ENCODE peak calls at places on chromosomes 2 and 18, in six cellular contexts. Q is SK-N-SH, L is fibroblast of lung, N is psoas muscle, V is breast epithelium, A is GM23338. J is an unnamed sample.
A peak's percentile ranks its signal among the peaks of the same experiment; 100 is the strongest.

GRCh38 chr2:220279840-220280239 is 652.4 kb downstream of the SLC4A3 start:
- DNase-seq in Q (no peak), A (no peak), L (peak; percentile 73), V (no peak), N (no peak), J (no peak)

GRCh38 chr2:231640646-231641111 is 48.0 kb downstream of the TEX44 start:
- DNase-seq in Q (no peak), A (peak; percentile 43), N (peak; percentile 59), L (peak; percentile 35), V (peak; percentile 69), J (no peak)

GRCh38 chr2:150653351-150653750 is 165.9 kb upstream of the RND3 start:
- DNase-seq in N (no peak), Q (no peak), V (no peak), A (no peak), L (no peak), J (no peak)

GRCh38 chr2:105032476-105032875 is 5.4 kb upstream of the MRPS9 start:
- DNase-seq in V (no peak), A (no peak), Q (no peak), N (no peak), L (no peak), J (no peak)

GRCh38 chr2:99278793-99279291 is 22.2 kb downstream of the LYG1 start:
- DNase-seq in V (no peak), Q (no peak), L (peak; percentile 96), A (no peak), N (no peak), J (no peak)

GRCh38 chr2:43312751-43313641 is 86.6 kb upstream of the ZFP36L2 start:
- DNase-seq in Q (peak; percentile 49), N (no peak), A (peak; percentile 15), L (peak; percentile 85), V (no peak), J (peak; percentile 69)

GRCh38 chr2:23688486-23689130 is 238.3 kb downstream of the ATAD2B start:
- DNase-seq in A (no peak), Q (no peak), V (no peak), L (no peak), N (peak; percentile 2), J (no peak)

GRCh38 chr2:32838418-32838817 is 108.3 kb upstream of the LTBP1 start:
- DNase-seq in Q (no peak), L (no peak), A (no peak), N (no peak), V (no peak), J (no peak)

GRCh38 chr18:76421291-76422078 is 73.6 kb downstream of the ZNF516 start:
- DNase-seq in N (no peak), V (no peak), A (no peak), Q (no peak), L (peak; percentile 23), J (no peak)

GRCh38 chr2:146981921-146982320 is 862.9 kb upstream of the ACVR2A start:
- DNase-seq in Q (no peak), A (no peak), L (peak; percentile 91), N (no peak), V (no peak), J (no peak)

DNA sequence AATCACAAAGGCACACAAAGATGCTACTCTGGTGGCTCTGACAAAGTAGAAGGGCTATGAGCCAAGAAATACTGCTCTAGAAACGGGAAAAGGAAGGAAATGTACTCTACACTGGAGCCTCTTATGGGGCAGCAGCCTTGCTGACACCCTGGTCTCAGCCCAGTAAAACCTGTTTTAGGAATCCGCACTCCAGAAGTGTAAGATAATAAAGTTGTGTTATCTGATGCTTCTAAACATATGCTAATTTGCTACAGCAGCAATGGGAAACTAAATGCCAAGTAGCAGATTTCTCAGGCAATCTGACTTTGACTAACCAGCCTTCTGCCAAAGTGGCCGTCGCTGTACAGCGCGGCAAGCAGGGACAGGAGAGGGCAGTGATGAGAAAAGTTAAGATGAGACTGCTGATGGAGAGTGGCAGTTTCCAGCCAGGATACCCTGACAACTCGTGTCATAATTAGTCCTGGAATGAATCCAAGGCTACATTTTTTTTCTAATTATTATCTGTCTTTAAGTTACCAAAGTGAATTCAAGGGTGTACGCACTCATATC is 99.0 kb downstream of the NETO1 start:
- DNase-seq in A (peak; percentile 8), N (no peak), L (no peak), V (no peak), Q (no peak), J (no peak)
- TF ChIP-seq CTCF in A (no peak), N (no peak), L (no peak), V (no peak), Q (no peak), J (no peak)

DNA sequence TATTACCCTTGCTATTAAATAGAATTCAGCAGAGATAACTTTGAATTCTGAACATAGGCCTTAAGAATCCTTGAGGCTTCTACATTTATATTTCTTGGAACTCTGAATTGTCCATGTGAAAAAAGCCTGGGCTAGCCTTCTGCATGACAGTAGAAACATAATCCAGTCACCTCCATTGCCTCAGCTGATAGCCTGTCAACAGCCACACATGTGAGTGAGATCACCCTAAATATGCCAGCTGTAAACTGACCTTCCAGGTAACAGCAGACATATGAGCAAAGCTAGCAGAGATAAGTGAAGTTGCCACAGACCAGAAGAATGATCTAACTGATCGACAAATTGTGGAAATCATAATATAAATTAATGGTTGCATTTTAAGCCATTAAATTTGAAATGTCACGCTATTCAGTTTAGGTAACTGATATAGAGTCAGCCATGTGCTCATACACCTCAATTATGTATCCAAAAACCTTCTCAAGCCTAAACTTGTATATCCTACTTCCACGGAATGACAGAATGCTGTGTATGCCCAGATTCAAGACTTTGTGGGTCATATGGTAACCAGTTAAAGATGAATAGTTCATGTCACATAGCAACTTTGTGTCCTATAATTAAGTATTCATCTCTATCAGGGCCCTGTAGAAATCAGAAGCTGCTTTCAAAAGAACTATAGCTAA is 48.1 kb upstream of the SETBP1 start:
- DNase-seq in L (no peak), V (no peak), Q (no peak), N (no peak), A (no peak), J (no peak)
- H3K4me1 ChIP-seq in L (no peaks in the 10 kb centered on the region), V (no peaks in the 10 kb centered on the region), Q (peaks cover 1% of the 10 kb centered on the region), N (peaks cover 3% of the 10 kb centered on the region), A (no peaks in the 10 kb centered on the region), J (no peaks in the 10 kb centered on the region)

GRCh38 chr18:8721716-8722115 is 16.4 kb downstream of the MTCL1 start:
- DNase-seq in A (peak; percentile 42), V (no peak), L (peak; percentile 74), N (no peak), Q (no peak), J (no peak)
- H3K36me3 ChIP-seq in A (no peaks in the 10 kb centered on the region), V (no peaks in the 10 kb centered on the region), L (peaks cover 7% of the 10 kb centered on the region), N (no peaks in the 10 kb centered on the region), Q (peaks cover 41% of the 10 kb centered on the region), J (no peaks in the 10 kb centered on the region)

DNA sequence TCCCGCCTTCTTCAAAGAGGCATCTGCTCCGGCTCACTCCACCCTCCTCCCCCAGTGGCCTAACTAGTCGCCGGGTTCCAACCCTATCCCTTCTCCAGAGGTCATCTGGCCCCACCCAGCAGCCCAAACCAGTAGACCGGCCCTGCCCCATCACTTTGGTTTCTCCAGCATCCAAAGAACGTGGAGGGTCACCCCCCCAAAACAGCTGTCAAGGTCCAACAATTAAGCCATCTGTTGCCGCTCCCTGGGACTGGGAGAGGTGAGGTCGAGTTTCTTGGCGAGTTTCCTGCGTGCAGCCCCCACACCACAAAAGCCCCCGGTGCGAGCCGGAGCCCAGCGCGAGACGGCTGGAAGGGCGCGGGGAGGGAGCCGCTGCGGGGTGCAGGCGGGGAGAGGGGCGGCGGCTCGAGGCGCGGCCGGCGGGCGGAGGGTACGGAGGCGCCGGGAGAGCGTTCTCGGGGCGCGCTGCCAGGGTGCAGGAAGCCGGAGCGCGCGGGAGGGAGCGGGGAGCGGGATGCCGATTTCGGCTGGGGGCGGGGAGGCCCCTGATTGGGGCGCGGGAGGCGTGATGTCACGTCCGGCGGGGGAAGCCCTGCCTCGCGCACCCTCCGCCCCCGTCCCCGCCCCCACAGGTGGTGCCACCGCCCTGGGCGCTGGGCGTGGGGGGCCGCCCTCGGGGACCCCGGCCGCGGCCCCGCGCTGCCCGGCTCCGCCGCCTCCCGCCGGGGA is 571 bp upstream of the GPC1 start:
- DNase-seq in L (peak; percentile 88), V (peak; percentile 83), Q (peak; percentile 99), A (peak; percentile 96), N (peak; percentile 96), J (peak; percentile 94)
- TF ChIP-seq CTCF in L (no peak), V (no peak), Q (no peak), A (no peak), N (no peak), J (no peak)

DNA sequence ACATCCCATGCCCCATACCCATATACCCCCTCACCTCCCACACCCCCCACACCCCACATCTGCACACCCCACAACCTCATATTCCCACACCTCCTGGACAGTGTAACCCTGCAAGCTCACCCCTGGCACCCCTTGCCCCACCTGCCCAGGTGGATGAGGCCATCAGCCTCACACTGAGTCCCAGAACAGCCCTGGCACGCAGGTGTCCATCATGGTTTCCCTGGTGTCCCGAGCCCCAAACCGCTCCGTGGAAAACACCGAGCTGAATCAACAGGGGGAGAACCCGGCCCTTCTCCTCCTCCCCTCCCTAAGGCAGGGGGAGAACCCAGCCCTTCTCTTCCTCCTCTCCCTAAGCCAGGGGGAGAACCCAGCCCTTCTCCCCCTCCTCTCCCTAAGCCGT is 415.6 kb upstream of the SALL3 start:
- DNase-seq in V (no peak), A (no peak), L (no peak), N (no peak), Q (no peak), J (no peak)
- H3K4me1 ChIP-seq in V (no peaks in the 10 kb centered on the region), A (no peaks in the 10 kb centered on the region), L (no peaks in the 10 kb centered on the region), N (no peaks in the 10 kb centered on the region), Q (no peaks in the 10 kb centered on the region), J (no peaks in the 10 kb centered on the region)

GRCh38 chr18:63421514-63421913 is 762 bp downstream of the VPS4B start:
- DNase-seq in L (peak; percentile 24), V (no peak), N (no peak), A (no peak), Q (no peak), J (no peak)
- H3K36me3 ChIP-seq in L (no peaks in the 10 kb centered on the region), V (no peaks in the 10 kb centered on the region), N (peaks cover 4% of the 10 kb centered on the region), A (peaks cover 10% of the 10 kb centered on the region), Q (peaks cover 24% of the 10 kb centered on the region), J (no peaks in the 10 kb centered on the region)

DNA sequence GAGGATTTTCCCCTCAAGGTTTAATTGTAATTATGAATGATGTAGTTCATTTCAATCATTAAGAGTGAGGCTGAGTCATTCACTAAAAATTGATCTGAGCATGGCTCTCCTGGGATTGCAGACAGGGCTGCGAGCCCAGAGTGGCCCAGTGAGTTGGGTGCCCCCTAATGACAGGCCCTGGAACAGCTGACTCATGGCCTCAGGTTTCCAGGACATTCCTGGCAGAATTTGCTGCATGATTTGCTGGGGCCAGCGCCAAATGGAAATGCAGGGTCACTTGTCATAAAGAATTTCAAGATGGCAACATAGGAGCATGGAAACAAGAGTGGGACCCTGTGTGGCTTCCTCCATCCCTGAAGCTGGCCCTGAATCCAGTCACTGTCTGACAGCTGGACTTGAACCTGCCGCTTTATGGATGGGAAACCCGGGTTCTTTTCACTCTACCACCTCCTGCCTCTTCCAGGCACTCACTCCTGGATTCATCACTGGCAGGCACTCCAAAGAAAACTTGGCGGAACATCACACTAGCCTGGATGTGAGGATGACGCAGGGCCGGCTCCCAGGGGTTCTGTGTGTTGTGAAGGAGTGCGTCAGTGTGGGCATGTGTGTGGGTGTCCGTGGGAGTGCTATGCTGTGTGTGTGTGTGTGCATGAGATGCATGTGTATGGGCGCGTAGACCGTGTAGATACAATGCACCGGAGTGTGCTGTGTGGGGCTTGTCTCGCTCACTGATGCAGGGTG is 15.2 kb downstream of the OTOF start:
- DNase-seq in N (peak; percentile 72), A (peak; percentile 77), L (peak; percentile 77), V (no peak), Q (peak; percentile 81), J (peak; percentile 68)
- TF ChIP-seq CTCF in N (peak; percentile 52), A (peak; percentile 74), L (peak; percentile 46), V (no peak), Q (peak; percentile 70), J (peak; percentile 27)

J was measured in pancreas.